ENCODE peak calls at places on chromosomes 6 and 20, in four cellular contexts. T is HepG2, I is K562, H is GM12878. G is an unnamed sample.

GRCh38 chr6:137975058-137975940 is 108.2 kb downstream of the TNFAIP3 start:
- DNase-seq in T (peak), I (no peak), H (peak), G (no peak)

GRCh38 chr6:31446481-31446880 is 43.1 kb downstream of the MICA start:
- DNase-seq in T (no peak), I (no peak), H (no peak), G (no peak)

GRCh38 chr6:7432391-7433207 is 43.0 kb downstream of the RIOK1 start:
- DNase-seq in T (peak), I (no peak), H (no peak), G (no peak)

GRCh38 chr6:119979862-119980261 is 630.3 kb upstream of the MAN1A1 start:
- DNase-seq in T (peak), I (no peak), H (no peak), G (no peak)

GRCh38 chr6:14775528-14775927 is 470.3 kb upstream of the JARID2 start:
- DNase-seq in T (no peak), I (no peak), H (no peak), G (no peak)

GRCh38 chr6:27863962-27864905 is 48.0 kb downstream of the OR2B2 start:
- DNase-seq in T (no peak), I (no peak), H (no peak), G (no peak)

GRCh38 chr6:46850781-46851180 is 57.6 kb downstream of the MEP1A start:
- DNase-seq in T (no peak), I (no peak), H (no peak), G (no peak)

GRCh38 chr20:1822564-1823420 is 72.4 kb upstream of the SIRPA start:
- DNase-seq in T (peak), I (peak), H (no peak), G (no peak)

GRCh38 chr6:115485400-115485799 is 575.3 kb downstream of the FRK start:
- DNase-seq in T (no peak), I (no peak), H (no peak), G (no peak)

GRCh38 chr20:17557675-17558006 is 12.2 kb upstream of the DSTN start:
- DNase-seq in T (peak), I (no peak), H (no peak), G (no peak)

GRCh38 chr6:154932562-154933027 is 62.5 kb upstream of the TIAM2 start:
- DNase-seq in T (peak), I (no peak), H (no peak), G (peak)

GRCh38 chr20:41249371-41249770 is 68.2 kb downstream of the ZHX3 start:
- DNase-seq in T (no peak), I (no peak), H (no peak), G (no peak)

GRCh38 chr6:6519028-6519427 is 69.5 kb upstream of the LY86 start:
- DNase-seq in T (no peak), I (peak), H (no peak), G (no peak)

GRCh38 chr6:112525749-112526148 is 178.6 kb downstream of the RFPL4B start:
- DNase-seq in T (no peak), I (no peak), H (no peak), G (no peak)

GRCh38 chr6:112526594-112526993 is 179.5 kb downstream of the RFPL4B start:
- DNase-seq in T (no peak), I (no peak), H (no peak), G (no peak)

GRCh38 chr6:112524071-112524470 is 176.9 kb downstream of the RFPL4B start:
- DNase-seq in T (no peak), I (no peak), H (no peak), G (no peak)

DNA sequence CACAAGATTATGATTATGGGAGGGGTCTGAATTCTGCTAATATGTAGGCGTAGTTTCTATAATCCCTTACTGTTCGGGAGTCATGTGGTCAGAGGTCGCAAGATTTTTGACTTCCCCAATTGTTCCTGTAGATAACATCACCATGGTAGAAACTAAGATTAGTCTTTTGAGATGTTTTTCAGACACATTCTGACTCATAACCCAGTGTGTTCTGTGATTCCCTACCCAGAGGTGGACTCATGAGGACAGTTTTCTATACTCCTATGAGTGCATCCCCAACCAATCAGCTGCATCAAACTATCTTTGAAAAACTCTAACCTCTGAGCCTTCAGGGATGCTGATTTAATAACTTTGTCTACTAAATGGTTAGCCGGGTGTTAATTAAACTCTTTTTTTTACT is 175.5 kb downstream of the RFPL4B start:
- DNase-seq in T (no peak), I (no peak), H (no peak), G (no peak)
- TF ChIP-seq NFIC in T (no peak), I (no peak), H (no peak), G (no peak)

DNA sequence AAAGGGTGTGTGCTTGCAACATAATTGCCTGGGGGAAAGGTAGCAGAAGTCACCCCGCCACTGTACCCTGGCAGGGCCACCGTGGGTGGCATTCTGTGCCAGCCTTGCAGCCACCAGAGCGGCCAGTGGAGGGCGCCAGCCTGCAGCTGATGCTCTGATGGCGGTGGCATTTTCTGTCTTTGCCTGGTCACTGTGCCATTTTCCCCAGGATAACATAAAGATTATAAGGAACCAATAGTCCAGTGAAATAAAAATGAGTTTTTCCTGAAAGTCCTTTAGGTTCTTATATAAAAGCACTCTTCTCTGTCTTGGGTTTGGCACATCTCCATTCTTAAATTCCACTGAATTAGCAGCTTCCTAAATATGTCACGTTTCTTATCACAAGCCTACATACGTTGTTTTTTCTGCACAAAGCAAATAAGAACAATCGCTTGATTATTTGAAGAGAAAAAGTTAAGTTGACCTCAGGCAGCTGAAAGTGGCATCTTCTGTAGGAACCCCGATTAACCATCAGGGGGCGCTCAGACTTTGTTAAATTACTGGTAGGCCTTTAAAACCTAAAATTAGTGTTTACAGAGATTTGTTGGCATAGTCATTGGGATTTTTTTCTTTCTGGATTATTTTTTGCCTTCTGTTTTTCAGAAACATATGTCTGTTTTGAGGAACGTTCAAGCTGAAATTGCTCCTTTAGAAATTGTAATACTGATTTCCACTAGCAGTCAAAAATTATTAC is 67.3 kb upstream of the XRN2 start:
- DNase-seq in T (peak), I (peak), H (no peak), G (peak)
- TF ChIP-seq YY1 in T (no peak), I (no peak), H (peak), G (no peak)

DNA sequence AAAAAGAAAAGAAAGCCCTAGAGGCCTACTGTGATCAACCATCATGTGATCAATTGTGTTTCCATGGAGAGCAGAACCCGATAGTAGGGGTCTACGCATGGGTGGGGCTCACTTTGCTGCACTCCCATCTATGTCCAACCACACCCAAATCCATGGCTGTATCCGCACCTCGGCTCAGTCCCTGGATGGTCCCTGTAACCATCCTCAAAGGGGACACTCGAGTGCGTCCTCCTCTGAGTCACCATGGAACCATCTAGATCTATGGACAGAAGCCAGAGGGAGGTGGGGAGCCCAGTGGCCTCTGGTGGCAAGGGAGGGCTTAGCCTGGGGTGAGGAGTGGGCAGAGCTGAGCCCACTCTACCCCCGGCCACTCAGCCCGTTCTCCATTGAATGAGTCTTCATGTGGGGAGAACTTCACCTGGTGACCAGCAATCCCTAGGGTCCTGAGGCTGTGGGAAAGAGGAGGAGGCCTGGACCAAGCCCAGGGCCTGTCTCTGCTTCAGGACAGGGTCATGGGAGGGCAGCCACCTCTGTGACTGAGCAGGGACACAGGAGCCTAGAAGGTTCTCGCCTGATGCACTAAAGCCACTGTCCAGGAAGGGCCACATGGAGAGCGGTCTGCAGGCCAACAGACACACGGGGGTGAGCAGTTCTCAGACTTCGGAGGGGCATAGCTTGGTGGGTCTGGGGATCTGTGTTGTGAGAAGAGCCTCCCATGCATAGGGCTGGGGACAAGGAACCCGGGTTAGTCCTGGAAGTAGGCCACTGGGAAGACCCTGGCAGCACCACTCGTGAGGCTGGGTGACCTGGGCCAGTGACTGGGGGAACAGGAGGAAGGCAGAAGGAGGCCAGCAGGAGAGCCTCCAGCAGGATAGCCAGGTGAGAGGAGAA is 19.3 kb downstream of the RAET1L start:
- DNase-seq in T (no peak), I (no peak), H (no peak), G (no peak)
- TF ChIP-seq ZBTB33 in T (no peak), I (no peak), H (no peak), G (no peak)

GRCh38 chr6:101396552-101397173 is 3.2 kb downstream of the GRIK2 start:
- DNase-seq in T (peak), I (peak), H (no peak), G (no peak)
- TF ChIP-seq NFIC in T (no peak), I (no peak), H (no peak), G (no peak)

GRCh38 chr6:1190361-1190760 is 121.5 kb upstream of the FOXQ1 start:
- DNase-seq in T (peak), I (no peak), H (no peak), G (no peak)
- TF ChIP-seq YY1 in T (no peak), I (no peak), H (no peak), G (no peak)

GRCh38 chr20:45968801-45969711 is 2.9 kb downstream of the ZNF335 start:
- DNase-seq in T (no peak), I (peak), H (no peak), G (no peak)
- TF ChIP-seq ZBTB33 in T (no peak), I (no peak), H (no peak), G (no peak)

G was measured in SK-N-SH.